ENCODE peak calls at places on chromosomes 4 and X, in seven cellular contexts. D is psoas muscle, I is endothelial cell of umbilical vein, Y is AG09319, T is lower leg skin, X is natural killer cell, C is fibroblast of pulmonary artery. R is an unnamed sample.

GRCh38 chrX:45614853-45615252 is 414.2 kb upstream of the DIPK2B start:
- DNase-seq in T (no peak), D (no peak), Y (no peak), C (no peak), I (no peak), X (no peak), R (no peak)

GRCh38 chr4:82421796-82422560 is 8.3 kb downstream of the HNRNPDL start:
- DNase-seq in T (no peak), C (no peak), D (no peak), Y (no peak), I (no peak), X (no peak), R (peak)

GRCh38 chr4:158826882-158827281 is 58.1 kb downstream of the FNIP2 start:
- DNase-seq in X (no peak), C (no peak), T (no peak), Y (no peak), I (peak), D (no peak), R (no peak)

GRCh38 chr4:94354474-94354896 is 11.8 kb upstream of the HPGDS start:
- DNase-seq in X (no peak), Y (no peak), I (no peak), C (no peak), D (no peak), T (no peak), R (no peak)

GRCh38 chr4:174848596-174848995 is 19.5 kb upstream of the GLRA3 start:
- DNase-seq in Y (no peak), D (no peak), I (no peak), C (no peak), X (no peak), T (no peak), R (no peak)

GRCh38 chr4:40506492-40506891 is 123.2 kb downstream of the RBM47 start:
- DNase-seq in Y (no peak), T (no peak), C (no peak), X (no peak), D (no peak), I (no peak), R (no peak)

GRCh38 chr4:154982187-154983047 is 201.3 kb downstream of the RBM46 start:
- DNase-seq in I (peak), Y (peak), C (peak), T (peak), X (no peak), D (peak), R (peak)

GRCh38 chr4:76224193-76224592 is 10.6 kb upstream of the SCARB2 start:
- DNase-seq in X (no peak), Y (no peak), I (no peak), D (no peak), C (no peak), T (no peak), R (no peak)

GRCh38 chr4:1512738-1513660 is 106.8 kb upstream of the NKX1-1 start:
- DNase-seq in T (no peak), C (peak), I (peak), Y (no peak), D (peak), X (peak), R (peak)

GRCh38 chrX:40266490-40267333 is 169.0 kb upstream of the BCOR start:
- DNase-seq in I (peak), Y (no peak), C (peak), D (peak), T (no peak), X (peak), R (peak)

GRCh38 chrX:39782276-39782675 is 315.5 kb downstream of the BCOR start:
- DNase-seq in I (no peak), Y (no peak), D (no peak), C (no peak), T (no peak), X (no peak), R (peak)

GRCh38 chr4:70544279-70544870 is 26.0 kb downstream of the AMTN start:
- DNase-seq in C (peak), Y (no peak), I (peak), T (no peak), D (no peak), X (no peak), R (peak)

GRCh38 chr4:123832173-123833026 is 435.8 kb downstream of the SPRY1 start:
- DNase-seq in C (peak), T (peak), I (peak), D (peak), X (no peak), Y (peak), R (no peak)

GRCh38 chrX:108485960-108486359 is 46.3 kb downstream of the COL4A5 start:
- DNase-seq in Y (no peak), I (no peak), X (no peak), D (no peak), C (no peak), T (no peak), R (no peak)

GRCh38 chr4:8537041-8537461 is 43.1 kb upstream of the GPR78 start:
- DNase-seq in Y (peak), D (peak), I (peak), T (peak), C (peak), X (no peak), R (no peak)

GRCh38 chr4:2341911-2342652 is 76.4 kb downstream of the ZFYVE28 start:
- DNase-seq in C (no peak), D (no peak), T (no peak), X (no peak), I (no peak), Y (no peak), R (no peak)

GRCh38 chr4:158090323-158090722 is 82.5 kb downstream of the GASK1B start:
- DNase-seq in D (no peak), I (peak), X (no peak), Y (peak), T (no peak), C (peak), R (no peak)

DNA sequence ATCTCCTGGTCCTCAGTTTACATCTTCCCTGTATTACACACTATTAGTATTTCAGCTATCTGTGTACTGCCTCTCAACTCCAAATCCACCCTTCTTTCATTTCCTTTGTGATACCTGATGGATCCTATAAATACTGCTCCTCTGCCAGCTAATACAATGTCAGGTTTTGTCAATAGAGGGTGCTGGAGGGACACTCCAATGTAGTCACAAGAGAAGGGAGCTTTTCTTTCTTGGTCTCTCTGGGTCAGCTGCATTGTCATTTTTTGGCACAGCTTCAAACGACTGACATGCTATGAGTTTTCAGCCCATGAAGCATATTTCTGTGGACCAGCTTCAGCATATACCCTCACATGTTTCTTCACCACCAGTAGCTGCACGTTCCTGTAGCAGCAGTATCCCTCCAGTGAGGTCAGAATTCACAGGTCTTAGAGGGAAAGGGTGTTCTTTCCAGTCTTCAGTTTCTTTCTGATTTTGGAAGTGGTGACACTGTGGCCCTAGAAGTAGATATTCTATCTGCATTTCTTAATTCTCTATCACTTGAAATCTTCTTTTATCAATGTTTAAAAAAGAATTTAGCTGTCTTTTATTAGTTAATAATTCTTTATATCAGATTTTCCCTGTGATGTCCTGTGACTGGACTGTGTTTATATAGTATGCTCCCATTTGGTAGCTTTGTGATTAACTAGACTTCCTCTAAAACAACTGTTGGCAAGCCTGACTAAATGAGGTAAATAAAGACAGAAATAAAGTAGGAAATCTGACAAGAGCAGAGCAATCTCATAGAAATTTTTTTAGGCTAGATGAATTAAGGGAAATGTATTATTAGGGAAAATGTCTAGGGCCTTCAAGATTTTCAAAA is 60.6 kb downstream of the GABRA2 start:
- DNase-seq in D (no peak), C (peak), X (no peak), I (no peak), Y (no peak), T (no peak), R (peak)
- TF ChIP-seq CTCF in D (no peak), C (peak), X (no peak), I (no peak), Y (no peak), T (no peak), R (peak)

DNA sequence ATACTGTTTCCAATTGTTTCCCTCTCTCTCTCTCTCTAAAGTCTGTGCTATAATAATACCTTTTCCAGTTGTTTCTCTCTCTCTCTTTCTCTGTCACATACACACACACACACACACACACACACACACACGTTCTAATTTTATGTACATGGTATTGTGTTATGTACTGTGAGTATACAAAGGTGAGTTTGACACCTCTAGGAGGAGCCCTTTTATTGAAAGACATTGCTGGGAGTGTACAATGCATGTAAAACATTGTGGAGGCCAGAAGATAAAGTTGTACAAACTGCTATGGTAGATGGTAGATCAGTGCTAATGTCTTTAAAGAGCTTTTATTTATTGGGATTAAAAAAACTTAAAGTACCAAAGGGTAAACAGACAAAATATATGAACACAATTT is 53.6 kb downstream of the BLTP1 start:
- DNase-seq in T (no peak), C (no peak), I (no peak), D (no peak), X (no peak), Y (no peak), R (no peak)
- TF ChIP-seq CTCF in T (no peak), C (no peak), I (no peak), D (no peak), X (no peak), Y (no peak), R (no peak)

GRCh38 chrX:94576367-94577004 is 902.5 kb downstream of the FAM133A start:
- DNase-seq in X (no peak), Y (no peak), D (no peak), T (no peak), C (no peak), I (no peak), R (no peak)
- TF ChIP-seq CTCF in X (no peak), Y (peak), D (no peak), T (no peak), C (no peak), I (no peak), R (peak)

GRCh38 chrX:24054182-24055042 is at the start of gene EIF2S3:
- DNase-seq in D (peak), Y (peak), I (peak), C (peak), T (peak), X (peak), R (peak)
- TF ChIP-seq CTCF in D (peak), Y (peak), I (peak), C (peak), T (no peak), X (peak), R (peak)

DNA sequence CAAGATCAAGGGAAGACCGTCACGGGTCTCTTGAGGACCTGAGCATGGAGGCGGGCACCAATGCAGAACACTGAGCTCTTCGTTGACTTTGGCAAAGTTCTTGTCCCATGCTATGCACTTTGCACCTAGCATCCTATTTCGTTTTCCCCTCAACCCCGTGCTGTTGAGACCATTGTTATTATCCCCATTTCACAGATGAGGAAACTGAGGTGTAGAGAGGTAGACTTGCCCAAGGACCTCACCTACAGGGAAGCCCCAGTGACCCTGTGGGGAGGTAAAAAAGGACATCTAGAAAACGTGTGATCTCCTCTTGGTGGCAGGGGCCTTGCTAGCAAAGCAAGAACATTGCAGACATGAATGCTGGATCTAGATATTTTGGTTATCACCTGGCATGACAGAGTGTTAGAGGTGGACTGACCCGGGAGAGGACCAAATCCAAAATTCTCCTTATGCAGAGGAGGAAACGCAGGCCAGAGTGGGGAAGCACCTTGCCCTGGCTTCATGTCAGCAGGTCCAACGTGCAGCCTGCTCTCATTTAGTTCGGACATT is 48.5 kb downstream of the SEPSECS start:
- DNase-seq in C (no peak), D (no peak), X (no peak), I (no peak), Y (no peak), T (no peak), R (no peak)
- TF ChIP-seq CTCF in C (no peak), D (no peak), X (no peak), I (no peak), Y (no peak), T (no peak), R (no peak)

GRCh38 chrX:121245763-121246162 is 198.4 kb downstream of the GLUD2 start:
- DNase-seq in X (no peak), D (no peak), T (no peak), C (no peak), I (no peak), Y (no peak), R (no peak)

GRCh38 chrX:121244511-121244910 is 197.1 kb downstream of the GLUD2 start:
- DNase-seq in T (no peak), Y (no peak), D (no peak), I (no peak), X (no peak), C (no peak), R (no peak)
- TF ChIP-seq CTCF in T (no peak), Y (no peak), D (no peak), I (no peak), X (no peak), C (no peak), R (no peak)

GRCh38 chrX:122092978-122093377 is 1045.6 kb downstream of the GLUD2 start:
- DNase-seq in Y (no peak), X (no peak), D (no peak), C (no peak), I (no peak), T (no peak), R (no peak)
- TF ChIP-seq CTCF in Y (no peak), X (no peak), D (peak), C (no peak), I (no peak), T (no peak), R (peak)

DNA sequence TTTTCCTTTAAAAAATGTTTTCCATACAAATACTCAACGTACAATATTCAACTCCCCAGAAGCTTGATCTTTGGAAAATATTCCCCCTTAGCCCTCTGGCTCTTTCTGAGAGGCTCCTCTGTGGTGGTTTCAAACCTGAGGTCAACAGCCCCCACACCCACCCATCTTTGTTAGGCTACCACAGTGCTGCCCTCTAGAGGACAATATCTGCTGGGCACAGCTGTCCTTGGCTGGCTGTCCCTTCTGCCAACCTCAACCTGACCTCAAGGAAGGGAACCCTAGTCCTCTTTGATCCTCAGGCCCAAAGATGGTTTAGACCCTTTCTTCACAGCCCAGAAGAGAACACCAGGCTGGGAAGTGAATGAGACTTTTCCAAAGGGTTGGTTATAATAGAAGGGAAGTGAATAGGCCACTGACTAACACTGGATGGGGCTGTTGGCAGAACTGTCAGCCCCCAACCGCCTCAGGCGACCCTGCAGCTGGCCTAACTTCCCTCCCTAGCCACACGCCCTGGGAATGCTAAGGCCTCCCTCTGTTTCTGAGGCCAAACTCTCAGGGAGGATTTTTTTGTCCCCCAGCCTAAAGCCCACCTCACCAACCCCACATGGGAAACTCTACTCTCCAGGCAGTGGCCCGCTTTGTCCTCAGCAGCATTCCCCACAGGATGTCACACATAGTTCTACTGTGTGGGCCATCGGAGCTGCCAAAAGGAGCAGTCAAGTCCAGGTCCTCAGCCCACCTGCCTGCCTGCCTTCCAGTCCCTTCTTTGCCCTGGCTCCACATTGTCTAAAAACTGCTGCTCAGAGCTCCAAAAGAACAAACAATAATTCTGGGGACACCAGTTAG is 34.3 kb downstream of the NYX start:
- DNase-seq in D (no peak), C (no peak), T (no peak), I (peak), X (no peak), Y (no peak), R (peak)
- TF ChIP-seq CTCF in D (peak), C (peak), T (no peak), I (peak), X (no peak), Y (peak), R (peak)

DNA sequence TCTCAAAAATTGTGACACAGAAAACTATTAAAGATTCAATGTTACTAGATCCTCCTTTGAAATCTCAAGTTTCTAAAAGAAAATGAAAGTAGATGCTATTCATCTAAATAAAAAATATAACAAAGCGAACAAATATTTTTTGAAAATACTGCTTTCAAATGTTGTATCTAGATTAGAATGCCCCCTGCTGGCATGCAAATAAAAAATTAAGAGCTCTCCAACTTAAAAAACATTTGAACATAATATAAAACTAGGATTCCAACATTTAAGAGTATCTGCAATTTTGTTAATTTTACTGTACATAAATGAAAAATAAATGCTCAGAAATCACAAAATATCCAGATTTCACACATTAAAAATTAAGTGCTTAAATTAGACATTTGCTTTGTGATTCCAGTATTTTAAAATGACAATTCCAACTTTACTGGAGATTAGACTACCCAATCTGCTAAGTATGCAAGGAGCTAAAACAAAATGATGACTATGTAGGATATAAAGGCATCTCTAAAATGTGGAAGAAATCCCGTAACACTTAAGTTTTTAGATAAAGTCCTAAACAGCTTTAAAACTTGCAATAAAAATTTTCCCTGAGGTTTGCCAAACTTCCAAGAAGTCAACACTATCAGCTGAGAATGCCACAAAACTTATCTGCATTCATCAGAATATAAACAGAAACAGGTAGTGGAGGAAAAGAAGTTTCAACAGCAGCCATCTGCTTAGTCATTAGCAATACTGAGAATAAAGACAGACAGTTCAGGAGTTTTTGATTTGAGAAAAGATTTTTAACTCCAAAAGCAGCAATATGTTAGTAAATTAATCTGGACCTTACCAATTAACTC is 32.6 kb downstream of the DHX15 start:
- DNase-seq in I (peak), T (no peak), C (peak), Y (no peak), X (no peak), D (no peak), R (no peak)
- TF ChIP-seq CTCF in I (peak), T (no peak), C (peak), Y (peak), X (no peak), D (peak), R (peak)